ENCODE peak calls at places on chromosome 7, in seven cellular contexts. One of them, this sample, is unnamed.

GRCh38 chr7:155811560-155811894 is 736 bp downstream of the SHH start:
- DNase-seq in SK-N-SH: no peak
- DNase-seq in HCT116: no peak
- DNase-seq in H1: no peak
- DNase-seq in HepG2: no peak
- DNase-seq in K562: no peak
- DNase-seq in GM12878: no peak
- DNase-seq in this sample: no peak

GRCh38 chr7:6350057-6350752 is 77.8 kb upstream of the CYTH3 start:
- DNase-seq in H1: no peak
- DNase-seq in SK-N-SH: no peak
- DNase-seq in HCT116: no peak
- DNase-seq in K562: no peak
- DNase-seq in HepG2: no peak
- DNase-seq in GM12878: no peak
- DNase-seq in this sample: no peak

GRCh38 chr7:127705461-127705959 is 53.5 kb downstream of the SND1 start:
- DNase-seq in HCT116: no peak
- DNase-seq in SK-N-SH: no peak
- DNase-seq in GM12878: no peak
- DNase-seq in H1: no peak
- DNase-seq in HepG2: no peak
- DNase-seq in K562: no peak
- DNase-seq in this sample: no peak

GRCh38 chr7:12929416-12930140 is 242.1 kb downstream of the ARL4A start:
- DNase-seq in HepG2: no peak
- DNase-seq in GM12878: no peak
- DNase-seq in HCT116: no peak
- DNase-seq in K562: no peak
- DNase-seq in SK-N-SH: no peak
- DNase-seq in H1: no peak
- DNase-seq in this sample: no peak

GRCh38 chr7:27031289-27032172 is 64.3 kb downstream of the HOXA1 start:
- DNase-seq in GM12878: peak; percentile 1
- DNase-seq in HCT116: no peak
- DNase-seq in HepG2: no peak
- DNase-seq in K562: no peak
- DNase-seq in SK-N-SH: no peak
- DNase-seq in H1: no peak
- DNase-seq in this sample: no peak

GRCh38 chr7:74021546-74022320 is 6.2 kb upstream of the ELN start:
- DNase-seq in K562: no peak
- DNase-seq in H1: no peak
- DNase-seq in SK-N-SH: no peak
- DNase-seq in HCT116: no peak
- DNase-seq in GM12878: no peak
- DNase-seq in HepG2: no peak
- DNase-seq in this sample: no peak

GRCh38 chr7:90766814-90767564 is 170.9 kb downstream of the CDK14 start:
- DNase-seq in H1: no peak
- DNase-seq in K562: no peak
- DNase-seq in HCT116: no peak
- DNase-seq in GM12878: no peak
- DNase-seq in HepG2: peak; percentile 94
- DNase-seq in SK-N-SH: peak; percentile 60
- DNase-seq in this sample: no peak

GRCh38 chr7:2953099-2953498 is 90.6 kb downstream of the CARD11 start:
- DNase-seq in H1: no peak
- DNase-seq in HepG2: no peak
- DNase-seq in SK-N-SH: no peak
- DNase-seq in GM12878: no peak
- DNase-seq in HCT116: no peak
- DNase-seq in K562: no peak
- DNase-seq in this sample: no peak

GRCh38 chr7:152663926-152664325 is 12.0 kb downstream of the XRCC2 start:
- DNase-seq in HepG2: peak; percentile 53
- DNase-seq in HCT116: no peak
- DNase-seq in GM12878: no peak
- DNase-seq in H1: no peak
- DNase-seq in K562: no peak
- DNase-seq in SK-N-SH: no peak
- DNase-seq in this sample: no peak

GRCh38 chr7:90931996-90932912 is 332.0 kb upstream of the FZD1 start:
- DNase-seq in SK-N-SH: no peak
- DNase-seq in HCT116: no peak
- DNase-seq in K562: no peak
- DNase-seq in H1: no peak
- DNase-seq in HepG2: no peak
- DNase-seq in GM12878: peak; percentile 73
- DNase-seq in this sample: no peak

GRCh38 chr7:85602196-85602595 is 415.3 kb upstream of the SEMA3D start:
- DNase-seq in SK-N-SH: no peak
- DNase-seq in K562: no peak
- DNase-seq in HCT116: no peak
- DNase-seq in HepG2: no peak
- DNase-seq in H1: no peak
- DNase-seq in GM12878: no peak
- DNase-seq in this sample: no peak

GRCh38 chr7:71539615-71540014 is 407.7 kb downstream of the GALNT17 start:
- DNase-seq in H1: no peak
- DNase-seq in SK-N-SH: no peak
- DNase-seq in HepG2: no peak
- DNase-seq in GM12878: no peak
- DNase-seq in HCT116: no peak
- DNase-seq in K562: no peak
- DNase-seq in this sample: no peak

GRCh38 chr7:101138149-101138870 is 11.4 kb downstream of the SERPINE1 start:
- DNase-seq in H1: no peak
- DNase-seq in HepG2: peak; percentile 90
- DNase-seq in K562: peak; percentile 94
- DNase-seq in SK-N-SH: peak; percentile 88
- DNase-seq in GM12878: peak; percentile 79
- DNase-seq in HCT116: peak; percentile 97
- DNase-seq in this sample: peak; percentile 73

GRCh38 chr7:18927134-18927533 is 190.3 kb downstream of the TWIST1 start:
- DNase-seq in HCT116: no peak
- DNase-seq in H1: no peak
- DNase-seq in HepG2: no peak
- DNase-seq in SK-N-SH: no peak
- DNase-seq in K562: no peak
- DNase-seq in GM12878: no peak
- DNase-seq in this sample: no peak

GRCh38 chr7:46755120-46756034 is 826.5 kb downstream of the TNS3 start:
- DNase-seq in GM12878: no peak
- DNase-seq in H1: no peak
- DNase-seq in SK-N-SH: peak; percentile 57
- DNase-seq in K562: no peak
- DNase-seq in HepG2: no peak
- DNase-seq in HCT116: no peak
- DNase-seq in this sample: no peak

GRCh38 chr7:13839063-13839462 is 150.4 kb downstream of the ETV1 start:
- DNase-seq in HCT116: no peak
- DNase-seq in H1: no peak
- DNase-seq in SK-N-SH: no peak
- DNase-seq in HepG2: no peak
- DNase-seq in K562: no peak
- DNase-seq in GM12878: no peak
- DNase-seq in this sample: no peak

GRCh38 chr7:123367508-123368122 is 166.8 kb downstream of the IQUB start:
- DNase-seq in HepG2: peak; percentile 10
- DNase-seq in HCT116: peak; percentile 45
- DNase-seq in GM12878: peak; percentile 15
- DNase-seq in SK-N-SH: peak; percentile 66
- DNase-seq in K562: peak; percentile 53
- DNase-seq in H1: no peak
- DNase-seq in this sample: peak; percentile 11

GRCh38 chr7:31811650-31812461 is 124.8 kb downstream of the PPP1R17 start:
- DNase-seq in K562: no peak
- DNase-seq in HCT116: no peak
- DNase-seq in H1: no peak
- DNase-seq in GM12878: peak; percentile 58
- DNase-seq in SK-N-SH: no peak
- DNase-seq in HepG2: no peak
- DNase-seq in this sample: no peak

GRCh38 chr7:115005942-115006341 is 84.0 kb downstream of the MDFIC start:
- DNase-seq in GM12878: no peak
- DNase-seq in SK-N-SH: no peak
- DNase-seq in HepG2: peak; percentile 33
- DNase-seq in HCT116: no peak
- DNase-seq in H1: peak; percentile 69
- DNase-seq in K562: no peak
- DNase-seq in this sample: no peak

GRCh38 chr7:106947244-106947728 is 82.2 kb downstream of the PIK3CG start:
- DNase-seq in H1: peak; percentile 83
- DNase-seq in HepG2: peak; percentile 35
- DNase-seq in K562: peak; percentile 90
- DNase-seq in GM12878: no peak
- DNase-seq in HCT116: peak; percentile 68
- DNase-seq in SK-N-SH: peak; percentile 72
- DNase-seq in this sample: peak; percentile 14

GRCh38 chr7:76302299-76303056 is at the start of gene HSPB1:
- DNase-seq in SK-N-SH: peak; percentile 93
- DNase-seq in K562: peak; percentile 93
- DNase-seq in GM12878: peak; percentile 60
- DNase-seq in H1: no peak
- DNase-seq in HCT116: peak; percentile 79
- DNase-seq in HepG2: peak; percentile 65
- DNase-seq in this sample: peak; percentile 78

GRCh38 chr7:139744768-139745250 is 33.0 kb downstream of the HIPK2 start:
- DNase-seq in H1: no peak
- DNase-seq in K562: no peak
- DNase-seq in SK-N-SH: no peak
- DNase-seq in HepG2: no peak
- DNase-seq in HCT116: no peak
- DNase-seq in GM12878: no peak
- DNase-seq in this sample: no peak

GRCh38 chr7:139746652-139747051 is 31.1 kb downstream of the HIPK2 start:
- DNase-seq in HCT116: no peak
- DNase-seq in SK-N-SH: no peak
- DNase-seq in K562: no peak
- DNase-seq in GM12878: no peak
- DNase-seq in H1: no peak
- DNase-seq in HepG2: no peak
- DNase-seq in this sample: no peak

GRCh38 chr7:139743267-139743966 is 34.4 kb downstream of the HIPK2 start:
- DNase-seq in GM12878: no peak
- DNase-seq in HepG2: no peak
- DNase-seq in HCT116: no peak
- DNase-seq in H1: no peak
- DNase-seq in SK-N-SH: no peak
- DNase-seq in K562: no peak
- DNase-seq in this sample: no peak

GRCh38 chr7:139743967-139744767 is 33.6 kb downstream of the HIPK2 start:
- DNase-seq in SK-N-SH: no peak
- DNase-seq in HepG2: no peak
- DNase-seq in HCT116: no peak
- DNase-seq in H1: no peak
- DNase-seq in K562: no peak
- DNase-seq in GM12878: no peak
- DNase-seq in this sample: no peak

DNA sequence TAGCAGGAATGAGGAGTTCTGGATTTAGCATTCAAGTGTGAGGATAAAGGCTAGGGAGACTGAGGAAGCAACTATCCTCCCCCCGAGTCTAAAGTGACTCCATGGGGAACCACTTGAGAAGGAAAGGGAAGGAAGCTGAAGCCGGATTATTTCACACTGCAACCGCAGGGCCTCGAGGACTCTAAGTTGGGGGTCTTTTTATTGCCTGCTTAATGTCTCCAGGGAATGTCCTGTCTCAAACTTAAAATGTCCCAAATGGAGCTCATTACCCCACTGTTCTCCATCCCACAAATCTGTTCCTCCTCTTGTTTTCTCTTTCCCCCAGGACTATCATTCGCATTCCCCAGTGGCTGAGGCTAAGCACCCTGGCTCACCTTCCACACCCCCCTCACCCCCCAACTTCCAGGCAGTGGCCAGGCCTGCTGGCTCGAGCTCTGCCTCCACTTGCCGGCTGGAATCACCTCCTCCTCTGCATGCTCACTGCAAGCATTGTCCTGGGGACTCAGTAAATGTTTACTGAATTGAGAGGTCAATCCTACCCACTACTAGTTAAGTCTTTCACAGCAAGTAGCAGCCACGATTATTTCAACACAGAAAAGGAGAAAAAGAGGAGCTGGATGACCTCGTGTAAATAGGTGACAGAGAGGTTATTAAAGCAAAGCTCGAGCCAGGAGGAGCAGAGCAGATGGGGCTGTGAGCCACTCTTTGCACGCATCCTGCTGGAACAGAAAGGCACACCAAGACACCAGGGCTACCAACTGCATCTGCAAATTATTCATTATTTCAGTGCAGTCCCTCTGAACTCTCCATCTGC is 32.3 kb downstream of the HIPK2 start:
- DNase-seq in GM12878: no peak
- DNase-seq in H1: no peak
- DNase-seq in HCT116: no peak
- DNase-seq in K562: no peak
- DNase-seq in HepG2: peak; percentile 89
- DNase-seq in SK-N-SH: peak; percentile 45
- DNase-seq in this sample: no peak
- TF ChIP-seq JUND in GM12878: no peak
- TF ChIP-seq JUND in H1: no peak
- TF ChIP-seq JUND in HCT116: no peak
- TF ChIP-seq JUND in K562: no peak
- TF ChIP-seq JUND in HepG2: no peak
- TF ChIP-seq JUND in SK-N-SH: no peak
- TF ChIP-seq JUND in this sample: no peak

GRCh38 chr7:44977304-44977858 is 1.4 kb downstream of the MYO1G start:
- DNase-seq in HCT116: no peak
- DNase-seq in SK-N-SH: no peak
- DNase-seq in GM12878: no peak
- DNase-seq in H1: no peak
- DNase-seq in HepG2: no peak
- DNase-seq in K562: peak; percentile 22
- DNase-seq in this sample: no peak
- TF ChIP-seq JUND in HCT116: no peak
- TF ChIP-seq JUND in SK-N-SH: no peak
- TF ChIP-seq JUND in GM12878: no peak
- TF ChIP-seq JUND in H1: no peak
- TF ChIP-seq JUND in HepG2: no peak
- TF ChIP-seq JUND in K562: no peak
- TF ChIP-seq JUND in this sample: no peak

GRCh38 chr7:56007167-56007652 is 42.8 kb downstream of the NIPSNAP2 start:
- DNase-seq in K562: no peak
- DNase-seq in SK-N-SH: no peak
- DNase-seq in HepG2: peak; percentile 99
- DNase-seq in GM12878: no peak
- DNase-seq in H1: no peak
- DNase-seq in HCT116: no peak
- DNase-seq in this sample: no peak
- TF ChIP-seq JUND in K562: no peak
- TF ChIP-seq JUND in SK-N-SH: no peak
- TF ChIP-seq JUND in HepG2: peak; percentile 70
- TF ChIP-seq JUND in GM12878: no peak
- TF ChIP-seq JUND in H1: no peak
- TF ChIP-seq JUND in HCT116: no peak
- TF ChIP-seq JUND in this sample: no peak

DNA sequence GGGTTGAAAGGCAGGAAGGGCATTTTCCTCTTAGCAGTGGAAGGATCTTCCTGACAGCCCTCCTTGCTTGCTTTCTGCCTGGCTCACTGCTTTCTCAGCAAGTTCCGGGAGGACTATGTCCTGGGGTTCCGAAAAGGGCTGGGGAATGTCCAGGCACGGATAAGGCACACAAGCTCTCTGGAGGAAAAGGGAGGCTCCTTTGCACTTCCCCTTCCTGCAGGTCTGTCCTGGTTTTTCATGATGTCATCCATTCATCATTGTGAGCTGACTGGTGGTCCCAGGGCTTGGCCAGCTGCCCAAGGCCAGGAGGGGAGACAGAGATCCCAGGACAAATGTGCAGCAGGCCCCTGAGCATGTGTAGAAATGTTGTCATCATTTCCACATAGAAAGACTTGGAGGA is 24.1 kb upstream of the CALU start:
- DNase-seq in H1: no peak
- DNase-seq in SK-N-SH: no peak
- DNase-seq in GM12878: no peak
- DNase-seq in HepG2: no peak
- DNase-seq in K562: no peak
- DNase-seq in HCT116: no peak
- DNase-seq in this sample: no peak
- TF ChIP-seq JUND in H1: no peak
- TF ChIP-seq JUND in SK-N-SH: no peak
- TF ChIP-seq JUND in GM12878: no peak
- TF ChIP-seq JUND in HepG2: no peak
- TF ChIP-seq JUND in K562: no peak
- TF ChIP-seq JUND in HCT116: no peak
- TF ChIP-seq JUND in this sample: no peak